ENCODE peak calls at places on chromosomes 12 and 14, in six cellular contexts. S, M, E, R, N and T are unnamed samples.

GRCh38 chr14:24874514-24875202 is 175.3 kb downstream of the STXBP6 start:
- DNase-seq in S (no peak), M (no peak), E (no peak), R (no peak), N (no peak), T (no peak)

GRCh38 chr12:11580125-11580751 is 69.2 kb upstream of the ETV6 start:
- DNase-seq in S (no peak), M (no peak), E (no peak), R (no peak), N (peak), T (no peak)

GRCh38 chr12:66803972-66804371 is 125.1 kb upstream of the GRIP1 start:
- DNase-seq in S (no peak), M (no peak), E (no peak), R (no peak), N (no peak), T (no peak)

GRCh38 chr14:51396222-51396815 is 156.3 kb downstream of the TMX1 start:
- DNase-seq in S (no peak), M (no peak), E (no peak), R (peak), N (peak), T (no peak)

GRCh38 chr14:100419856-100420255 is 96.7 kb downstream of the SLC25A47 start:
- DNase-seq in S (no peak), M (no peak), E (no peak), R (no peak), N (no peak), T (no peak)

GRCh38 chr12:43009866-43010265 is 420.3 kb upstream of the PRICKLE1 start:
- DNase-seq in S (no peak), M (no peak), E (no peak), R (no peak), N (no peak), T (no peak)

GRCh38 chr14:21924479-21924878 is 250.9 kb upstream of the OR4E1 start:
- DNase-seq in S (no peak), M (no peak), E (peak), R (peak), N (no peak), T (no peak)

GRCh38 chr12:53978477-53979356 is 4.0 kb upstream of the HOTAIR start:
- DNase-seq in S (no peak), M (no peak), E (no peak), R (no peak), N (no peak), T (peak)

GRCh38 chr12:76183459-76184186 is 99.1 kb upstream of the NAP1L1 start:
- DNase-seq in S (peak), M (peak), E (no peak), R (peak), N (no peak), T (peak)

GRCh38 chr14:32808574-32809098 is 130.0 kb upstream of the NPAS3 start:
- DNase-seq in S (no peak), M (no peak), E (no peak), R (peak), N (no peak), T (no peak)

GRCh38 chr14:98182385-98183055 is 1089.5 kb downstream of the BCL11B start:
- DNase-seq in S (no peak), M (no peak), E (no peak), R (no peak), N (no peak), T (no peak)

GRCh38 chr14:63378444-63378843 is 59.7 kb upstream of the GPHB5 start:
- DNase-seq in S (no peak), M (no peak), E (no peak), R (no peak), N (no peak), T (no peak)

GRCh38 chr14:106843951-106844483 is 1317.6 kb downstream of the TMEM121 start:
- DNase-seq in S (no peak), M (no peak), E (no peak), R (peak), N (no peak), T (peak)

GRCh38 chr14:21652209-21652808 is 1.3 kb upstream of the OR4E2 start:
- DNase-seq in S (no peak), M (no peak), E (no peak), R (no peak), N (no peak), T (no peak)

GRCh38 chr12:112303004-112303403 is 79.2 kb downstream of the HECTD4 start:
- DNase-seq in S (no peak), M (no peak), E (peak), R (peak), N (no peak), T (no peak)

GRCh38 chr14:25074112-25074511 is 24.2 kb upstream of the STXBP6 start:
- DNase-seq in S (no peak), M (no peak), E (no peak), R (no peak), N (no peak), T (no peak)

GRCh38 chr14:96762650-96763049 is 34.5 kb upstream of the VRK1 start:
- DNase-seq in S (no peak), M (no peak), E (no peak), R (peak), N (no peak), T (peak)

GRCh38 chr14:77638738-77639137 is 22.3 kb upstream of the SPTLC2 start:
- DNase-seq in S (no peak), M (no peak), E (no peak), R (peak), N (no peak), T (peak)